ENCODE peak calls at places on chromosomes 16 and 17, in nine cellular contexts. E is H7; W is nucleus accumbens; C is lung; J is GM23248; X is effector CD4-positive, alpha-beta T cell; G is lower leg skin; V is effector memory CD4-positive, alpha-beta T cell; B is mammary epithelial cell. A is an unnamed sample.

GRCh38 chr17:28501421-28502284 is 4.5 kb upstream of the FOXN1 start:
- DNase-seq in X (no peak), C (no peak), G (no peak), J (no peak), E (no peak), B (no peak), V (no peak), W (no peak), A (no peak)

GRCh38 chr17:66313995-66314659 is 11.7 kb downstream of the PRKCA start:
- DNase-seq in G (no peak), B (no peak), X (no peak), V (no peak), C (no peak), W (no peak), J (no peak), E (no peak), A (no peak)

GRCh38 chr17:9402590-9403199 is 172.9 kb downstream of the STX8 start:
- DNase-seq in B (no peak), G (no peak), E (peak; percentile 57), W (no peak), X (no peak), C (no peak), J (peak; percentile 48), V (no peak), A (no peak)

GRCh38 chr17:7219812-7220592 is at the start of the genes ACADVL and DLG4:
- DNase-seq in X (peak; percentile 69), B (peak; percentile 96), E (peak; percentile 96), J (peak; percentile 98), W (peak; percentile 83), C (peak; percentile 91), G (peak; percentile 99), V (peak; percentile 67), A (peak; percentile 65)

GRCh38 chr17:80732268-80732667 is 187.6 kb downstream of the RPTOR start:
- DNase-seq in J (peak; percentile 93), B (no peak), W (no peak), C (no peak), G (no peak), E (peak; percentile 58), V (no peak), X (no peak), A (no peak)

GRCh38 chr17:28878981-28879380 is 18.6 kb downstream of the FLOT2 start:
- DNase-seq in C (no peak), V (no peak), W (no peak), G (no peak), E (peak; percentile 94), X (no peak), J (peak; percentile 42), B (peak; percentile 61), A (no peak)

GRCh38 chr17:80899402-80900268 is 92.0 kb upstream of the CHMP6 start:
- DNase-seq in X (peak; percentile 74), W (no peak), V (peak; percentile 48), C (peak; percentile 76), B (peak; percentile 12), J (peak; percentile 58), G (no peak), E (peak; percentile 96), A (peak; percentile 61)

GRCh38 chr17:82910041-82910481 is 70.2 kb upstream of the ZNF750 start:
- DNase-seq in B (no peak), W (no peak), V (no peak), J (no peak), C (no peak), G (no peak), X (no peak), E (no peak), A (no peak)

GRCh38 chr16:17972460-17972943 is 364.0 kb downstream of the NPIPA8 start:
- DNase-seq in E (no peak), G (peak; percentile 86), X (no peak), V (no peak), W (no peak), C (no peak), J (no peak), B (no peak), A (no peak)

GRCh38 chr16:67773569-67774456 is 32.5 kb downstream of the RANBP10 start:
- DNase-seq in C (no peak), G (no peak), W (no peak), B (no peak), E (no peak), X (no peak), J (no peak), V (no peak), A (no peak)

GRCh38 chr17:27569257-27569722 is 61.7 kb upstream of the LGALS9 start:
- DNase-seq in C (no peak), E (peak; percentile 89), J (peak; percentile 54), B (no peak), G (no peak), W (no peak), X (no peak), V (peak; percentile 30), A (no peak)

GRCh38 chr16:66525396-66526180 is 24.3 kb downstream of the TK2 start:
- DNase-seq in B (peak; percentile 93), C (no peak), X (no peak), V (no peak), J (peak; percentile 34), E (no peak), W (no peak), G (peak; percentile 76), A (no peak)

GRCh38 chr17:79976451-79976850 is 59.2 kb downstream of the TBC1D16 start:
- DNase-seq in E (no peak), X (no peak), G (peak; percentile 52), B (no peak), W (no peak), V (no peak), J (no peak), C (no peak), A (no peak)

GRCh38 chr16:50297301-50298074 is 31.1 kb downstream of the ADCY7 start:
- DNase-seq in B (no peak), X (no peak), V (no peak), W (no peak), J (no peak), E (peak; percentile 63), C (no peak), G (peak; percentile 80), A (no peak)

GRCh38 chr17:16319969-16320368 is 33.3 kb downstream of the CENPV start:
- DNase-seq in G (no peak), E (no peak), X (no peak), C (no peak), J (no peak), W (no peak), V (no peak), B (no peak), A (no peak)

GRCh38 chr17:67281053-67281452 is 36.1 kb upstream of the HELZ start:
- DNase-seq in W (no peak), C (no peak), B (no peak), E (peak; percentile 51), V (no peak), X (no peak), G (no peak), J (no peak), A (no peak)

GRCh38 chr17:7328840-7329359 is at the start of gene NEURL4:
- DNase-seq in V (no peak), W (no peak), B (no peak), G (no peak), C (no peak), E (no peak), J (peak; percentile 76), X (peak; percentile 20), A (no peak)

GRCh38 chr17:42682400-42683384 is at the start of gene CNTNAP1:
- DNase-seq in G (peak; percentile 93), V (no peak), J (peak; percentile 89), X (no peak), E (peak; percentile 93), B (peak; percentile 67), W (peak; percentile 33), C (no peak), A (no peak)

GRCh38 chr17:81684442-81684911 is 666 bp downstream of the HGS start:
- DNase-seq in X (no peak), G (no peak), V (no peak), E (peak; percentile 78), J (no peak), C (no peak), W (no peak), B (no peak), A (no peak)

A was measured in T-helper 17 cell.